ENCODE peak calls at places on chromosomes 11 and 22, in five cellular contexts. F is neuronal stem cell; M is stimulated activated CD8-positive, alpha-beta memory T cell treated with anti-CD3 and anti-CD28 coated beads, Interleukin-4, amount 100 ng/mL, for 48 hours; I is HuH-7.5; P is AG09319. V is an unnamed sample.

GRCh38 chr22:26143801-26144325 is 25.4 kb upstream of the SEZ6L start:
- DNase-seq in F (no peak), M (no peak), I (no peak), P (no peak), V (no peak)

GRCh38 chr22:48931452-48931851 is 896.2 kb downstream of the BRD1 start:
- DNase-seq in F (no peak), M (peak; percentile 3), I (no peak), P (no peak), V (no peak)

GRCh38 chr22:41600976-41601375 is 11.3 kb upstream of the PMM1 start:
- DNase-seq in F (no peak), M (no peak), I (no peak), P (no peak), V (no peak)

GRCh38 chr11:2562897-2563215 is 118.0 kb downstream of the KCNQ1 start:
- DNase-seq in F (no peak), M (no peak), I (no peak), P (no peak), V (no peak)

GRCh38 chr11:32225491-32226285 is 134.8 kb downstream of the RCN1 start:
- DNase-seq in F (no peak), M (no peak), I (no peak), P (no peak), V (no peak)

GRCh38 chr11:26878959-26879581 is 114.8 kb upstream of the FIBIN start:
- DNase-seq in F (no peak), M (no peak), I (no peak), P (no peak), V (no peak)

GRCh38 chr11:67367014-67367835 is 6.2 kb downstream of the CLCF1 start:
- DNase-seq in F (no peak), M (no peak), I (no peak), P (no peak), V (no peak)

GRCh38 chr11:123509737-123510578 is 79.9 kb downstream of the GRAMD1B start:
- DNase-seq in F (peak; percentile 48), M (no peak), I (no peak), P (no peak), V (no peak)

GRCh38 chr22:22865311-22866072 is 22.1 kb upstream of the IGLL5 start:
- DNase-seq in F (no peak), M (peak; percentile 50), I (no peak), P (no peak), V (no peak)

GRCh38 chr11:76768091-76769047 is 14.8 kb upstream of the TSKU start:
- DNase-seq in F (no peak), M (peak; percentile 33), I (no peak), P (no peak), V (no peak)

GRCh38 chr22:49582171-49582570 is 245.5 kb downstream of the BRD1 start:
- DNase-seq in F (no peak), M (peak; percentile 0), I (no peak), P (no peak), V (no peak)

GRCh38 chr11:76604652-76605241 is 65.8 kb downstream of the LRRC32 start:
- DNase-seq in F (no peak), M (peak; percentile 14), I (no peak), P (peak; percentile 69), V (no peak)

GRCh38 chr11:64998141-64998540 is 1.4 kb upstream of the BATF2 start:
- DNase-seq in F (no peak), M (peak; percentile 54), I (no peak), P (no peak), V (no peak)

GRCh38 chr11:113283881-113284280 is 30.5 kb upstream of the TTC12 start:
- DNase-seq in F (no peak), M (no peak), I (no peak), P (no peak), V (no peak)

GRCh38 chr22:50437511-50438304 is 37.1 kb downstream of the SBF1 start:
- DNase-seq in F (no peak), M (no peak), I (no peak), P (no peak), V (no peak)

GRCh38 chr11:114304969-114305368 is 8.8 kb downstream of the NNMT start:
- DNase-seq in F (no peak), M (no peak), I (no peak), P (no peak), V (no peak)

GRCh38 chr11:68655806-68656205 is 28.5 kb upstream of the GAL start:
- DNase-seq in F (no peak), M (no peak), I (no peak), P (no peak), V (no peak)

GRCh38 chr11:12354750-12355545 is 22.4 kb upstream of the PARVA start:
- DNase-seq in F (no peak), M (no peak), I (no peak), P (no peak), V (no peak)

GRCh38 chr22:42544686-42545085 is 9.1 kb upstream of the SERHL2 start:
- DNase-seq in F (no peak), M (no peak), I (peak; percentile 33), P (no peak), V (no peak)

GRCh38 chr11:8839306-8839956 is 71.6 kb upstream of the AKIP1 start:
- DNase-seq in F (no peak), M (no peak), I (no peak), P (no peak), V (no peak)

GRCh38 chr22:19846620-19847344 is 7.9 kb downstream of the GNB1L start:
- DNase-seq in F (no peak), M (no peak), I (no peak), P (no peak), V (no peak)

GRCh38 chr22:25953919-25954318 is 211.9 kb downstream of the MYO18B start:
- DNase-seq in F (no peak), M (no peak), I (peak; percentile 55), P (no peak), V (peak; percentile 19)

GRCh38 chr22:23237841-23238240 is 57.5 kb downstream of the BCR start:
- DNase-seq in F (no peak), M (peak; percentile 65), I (no peak), P (no peak), V (no peak)

GRCh38 chr22:48919851-48920589 is 907.7 kb downstream of the BRD1 start:
- DNase-seq in F (no peak), M (peak; percentile 10), I (no peak), P (no peak), V (no peak)

GRCh38 chr11:94068764-94069163 is 47.6 kb downstream of the HEPHL1 start:
- DNase-seq in F (no peak), M (no peak), I (no peak), P (no peak), V (no peak)

GRCh38 chr11:84526250-84526649 is 1100.9 kb downstream of the DLG2 start:
- DNase-seq in F (no peak), M (no peak), I (no peak), P (no peak), V (no peak)

GRCh38 chr11:102791271-102792036 is 6.5 kb downstream of the MMP1 start:
- DNase-seq in F (no peak), M (no peak), I (no peak), P (no peak), V (no peak)

GRCh38 chr11:102733232-102733875 is 8.6 kb upstream of the MMP8 start:
- DNase-seq in F (peak; percentile 59), M (peak; percentile 79), I (peak; percentile 47), P (no peak), V (no peak)

GRCh38 chr22:27088026-27088425 is 430.6 kb downstream of the MIAT start:
- DNase-seq in F (no peak), M (no peak), I (no peak), P (no peak), V (no peak)

V was measured in progenitor cell of endocrine pancreas.